ENCODE peak calls at places on chromosomes 2 and 18, in eight cellular contexts. F is upper lobe of right lung, P is A549, N is foreskin fibroblast, W is HFF-Myc, O is tibial nerve, L is fibroblast of lung, T is AG10803. J is an unnamed sample.

GRCh38 chr2:26778507-26778906 is 7.3 kb upstream of the CENPA start:
- DNase-seq in W (no peak), N (no peak), L (no peak), T (no peak), F (no peak), P (no peak), O (no peak), J (no peak)

GRCh38 chr2:100718065-100718570 is 101.8 kb upstream of the NPAS2 start:
- DNase-seq in T (no peak), N (no peak), F (no peak), L (no peak), W (no peak), O (no peak), P (no peak), J (no peak)

GRCh38 chr2:207796585-207797350 is 27.1 kb upstream of the FZD5 start:
- DNase-seq in O (no peak), F (peak; percentile 81), L (peak; percentile 31), W (no peak), N (peak; percentile 45), T (peak; percentile 19), P (no peak), J (no peak)

GRCh38 chr2:232838406-232838874 is 31.6 kb upstream of the SNORC start:
- DNase-seq in O (no peak), W (no peak), T (no peak), N (peak; percentile 14), L (no peak), P (no peak), F (no peak), J (no peak)

GRCh38 chr2:227888289-227888688 is 16.9 kb downstream of the DAW1 start:
- DNase-seq in O (no peak), N (peak; percentile 39), L (no peak), F (peak; percentile 58), W (no peak), P (peak; percentile 25), T (no peak), J (no peak)

GRCh38 chr2:170554278-170554955 is 160.7 kb upstream of the SP5 start:
- DNase-seq in L (peak; percentile 56), N (peak; percentile 97), F (no peak), P (no peak), O (peak; percentile 58), W (peak; percentile 84), T (peak; percentile 91), J (no peak)

GRCh38 chr2:111636905-111637304 is 247.1 kb downstream of the ANAPC1 start:
- DNase-seq in F (no peak), W (no peak), L (no peak), T (no peak), O (no peak), N (no peak), P (no peak), J (no peak)

GRCh38 chr18:51164327-51165290 is 32.9 kb downstream of the MEX3C start:
- DNase-seq in T (peak; percentile 42), L (no peak), O (no peak), N (no peak), W (no peak), F (no peak), P (no peak), J (no peak)

GRCh38 chr2:151971301-151972072 is 127.4 kb downstream of the CACNB4 start:
- DNase-seq in O (no peak), L (no peak), F (no peak), T (no peak), N (no peak), W (no peak), P (no peak), J (no peak)

GRCh38 chr2:33665039-33665438 is 65.9 kb upstream of the FAM98A start:
- DNase-seq in O (no peak), W (no peak), T (no peak), P (no peak), L (no peak), N (no peak), F (no peak), J (no peak)

GRCh38 chr18:5851998-5852397 is 43.3 kb downstream of the TMEM200C start:
- DNase-seq in F (no peak), O (no peak), N (no peak), L (peak; percentile 5), T (no peak), W (no peak), P (no peak), J (no peak)

GRCh38 chr2:79782540-79782939 is 269.7 kb downstream of the CTNNA2 start:
- DNase-seq in O (no peak), F (no peak), L (no peak), P (no peak), N (no peak), T (no peak), W (no peak), J (no peak)

GRCh38 chr18:31592520-31593157 is 962 bp downstream of the TTR start:
- DNase-seq in P (no peak), W (no peak), N (no peak), F (no peak), T (no peak), O (no peak), L (no peak), J (no peak)

GRCh38 chr18:30016179-30016578 is 1026.4 kb downstream of the DSC3 start:
- DNase-seq in N (no peak), W (no peak), T (no peak), P (no peak), F (no peak), O (no peak), L (no peak), J (no peak)

GRCh38 chr18:69655816-69656215 is 255.1 kb downstream of the DOK6 start:
- DNase-seq in T (no peak), P (no peak), L (no peak), W (no peak), N (no peak), F (no peak), O (no peak), J (no peak)

GRCh38 chr18:44839239-44839666 is 158.6 kb downstream of the SETBP1 start:
- DNase-seq in P (peak; percentile 38), W (no peak), F (peak; percentile 76), L (peak; percentile 69), T (peak; percentile 55), N (peak; percentile 74), O (peak; percentile 42), J (no peak)

GRCh38 chr2:128260239-128261138 is 58.2 kb downstream of the HS6ST1 start:
- DNase-seq in L (peak; percentile 67), N (peak; percentile 93), W (peak; percentile 43), P (no peak), F (peak; percentile 71), T (peak; percentile 87), O (peak; percentile 40), J (peak; percentile 26)

GRCh38 chr18:37561986-37562385 is 3.6 kb downstream of the CELF4 start:
- DNase-seq in W (no peak), T (no peak), L (no peak), N (no peak), O (no peak), F (no peak), P (no peak), J (no peak)

GRCh38 chr2:85995648-85996529 is 107.1 kb upstream of the ST3GAL5 start:
- DNase-seq in W (no peak), L (no peak), F (no peak), N (no peak), P (no peak), T (no peak), O (no peak), J (no peak)

GRCh38 chr18:75500510-75500909 is 73.0 kb upstream of the SMIM21 start:
- DNase-seq in P (no peak), T (peak; percentile 26), F (no peak), O (no peak), L (peak; percentile 56), W (no peak), N (peak; percentile 18), J (no peak)

GRCh38 chr2:136191041-136191440 is 73.1 kb upstream of the CXCR4 start:
- DNase-seq in P (no peak), O (no peak), F (no peak), T (no peak), L (no peak), N (no peak), W (no peak), J (no peak)
- H3K4me3 ChIP-seq in P (no peak overlapping the region), O (no peak overlapping the region), F (no peak overlapping the region), T (no peak overlapping the region), L (no peak overlapping the region), N (no peak overlapping the region), W (no peak overlapping the region), J (no peak overlapping the region)

GRCh38 chr18:8117008-8117376 is 492.2 kb upstream of the RAB12 start:
- DNase-seq in F (no peak), W (no peak), N (no peak), O (no peak), P (no peak), T (peak; percentile 38), L (peak; percentile 28), J (no peak)

GRCh38 chr18:8116346-8117007 is 492.8 kb upstream of the RAB12 start:
- DNase-seq in N (peak; percentile 87), W (no peak), O (no peak), P (peak; percentile 51), T (peak; percentile 58), L (peak; percentile 59), F (no peak), J (peak; percentile 51)

GRCh38 chr18:8114480-8114879 is 494.8 kb upstream of the RAB12 start:
- DNase-seq in T (no peak), F (no peak), P (no peak), N (no peak), O (no peak), W (no peak), L (no peak), J (no peak)
- TF ChIP-seq CTCF in T (no peak), F (no peak), P (no peak), N (no peak), O (no peak), W (no peak), L (no peak), J (no peak)

GRCh38 chr2:17935242-17935885 is 56.9 kb downstream of the KCNS3 start:
- DNase-seq in L (no peak), P (no peak), W (no peak), F (no peak), N (no peak), T (no peak), O (no peak), J (no peak)
- H3K4me3 ChIP-seq in L (no peak overlapping the region), P (no peak overlapping the region), W (no peak overlapping the region), F (no peak overlapping the region), N (no peak overlapping the region), T (no peak overlapping the region), O (no peak overlapping the region), J (no peak overlapping the region)

DNA sequence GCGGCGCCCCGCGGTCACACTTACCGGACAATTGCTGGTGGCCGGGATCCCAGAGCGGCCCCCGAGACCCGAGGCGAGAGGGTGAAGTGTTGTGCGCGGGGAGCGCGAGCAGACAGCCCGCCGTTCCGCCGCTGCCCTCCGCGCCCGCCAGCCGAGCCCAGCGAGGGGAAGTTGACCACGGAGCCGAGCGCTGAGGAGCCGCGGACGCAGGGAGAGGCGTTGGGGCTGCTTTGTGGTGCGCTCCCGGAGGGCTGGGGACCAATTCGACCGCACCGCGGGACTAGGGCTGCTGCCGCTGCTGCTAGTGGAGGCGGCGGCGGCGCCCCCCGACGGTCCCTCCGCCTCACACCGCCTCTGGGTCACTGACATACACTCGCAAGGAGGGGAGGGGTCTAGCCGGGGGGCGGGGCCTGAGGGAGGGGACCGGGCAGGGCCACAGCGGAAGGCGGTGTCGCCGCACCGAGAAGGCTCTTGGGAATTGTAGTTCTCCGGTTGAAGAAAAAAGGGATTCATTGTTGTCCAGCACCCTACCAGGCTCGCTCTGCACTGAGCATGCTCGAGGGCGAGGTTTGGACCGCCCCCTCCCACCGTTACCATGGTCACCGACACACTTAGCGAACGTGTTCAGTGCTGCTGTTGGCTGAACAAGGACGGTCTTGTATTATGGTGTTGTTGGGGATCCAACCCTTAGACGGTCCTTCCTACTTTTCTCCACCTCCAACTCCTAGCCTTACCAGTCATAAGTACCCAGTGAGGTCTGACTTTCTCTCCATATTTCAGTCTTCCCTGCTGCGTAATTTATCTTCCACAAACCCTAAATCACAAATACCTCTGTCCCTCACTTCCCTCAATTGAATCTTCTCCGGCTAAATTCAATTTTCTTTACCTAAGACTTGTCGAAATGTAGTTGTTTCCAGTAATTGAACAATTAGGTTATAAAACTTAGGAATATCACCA is at the start of gene PELI1:
- DNase-seq in L (peak; percentile 98), P (peak; percentile 87), W (peak; percentile 97), T (peak; percentile 89), N (peak; percentile 98), F (peak; percentile 97), O (peak; percentile 95), J (peak; percentile 64)
- TF ChIP-seq CTCF in L (no peak), P (peak; percentile 24), W (no peak), T (peak; percentile 7), N (peak; percentile 6), F (peak; percentile 44), O (peak; percentile 40), J (peak; percentile 30)

J was measured in BJ.